ENCODE peak calls at places on chromosome 9, in four cellular contexts. R, W, F and E are unnamed samples.
A peak's percentile ranks its signal among the peaks of the same experiment; 100 is the strongest.

GRCh38 chr9:134130503-134131375 is 5.1 kb upstream of the WDR5 start:
- DNase-seq in R (peak; percentile 41), W (no peak), F (peak; percentile 89), E (peak; percentile 51)

GRCh38 chr9:80552931-80553330 is 981.2 kb downstream of the TLE4 start:
- DNase-seq in R (no peak), W (no peak), F (no peak), E (no peak)

GRCh38 chr9:88426651-88427050 is 38.4 kb downstream of the SPIN1 start:
- DNase-seq in R (no peak), W (no peak), F (no peak), E (no peak)

GRCh38 chr9:89478821-89479668 is 18.9 kb downstream of the SEMA4D start:
- DNase-seq in R (no peak), W (no peak), F (no peak), E (no peak)

GRCh38 chr9:22682536-22683392 is 236.1 kb downstream of the DMRTA1 start:
- DNase-seq in R (peak; percentile 90), W (peak; percentile 24), F (no peak), E (peak; percentile 53)

GRCh38 chr9:18215626-18216025 is 258.3 kb upstream of the ADAMTSL1 start:
- DNase-seq in R (no peak), W (no peak), F (no peak), E (no peak)

GRCh38 chr9:68963416-68963815 is 50.5 kb downstream of the PRKACG start:
- DNase-seq in R (no peak), W (no peak), F (no peak), E (no peak)

GRCh38 chr9:131678499-131679111 is 61.3 kb downstream of the RAPGEF1 start:
- DNase-seq in R (peak; percentile 98), W (no peak), F (peak; percentile 36), E (peak; percentile 69)

GRCh38 chr9:29691758-29692407 is 2118.6 kb upstream of the C9orf72 start:
- DNase-seq in R (peak; percentile 2), W (peak; percentile 21), F (peak; percentile 25), E (no peak)

GRCh38 chr9:123225374-123225813 is 43.0 kb downstream of the STRBP start:
- DNase-seq in R (peak; percentile 77), W (peak; percentile 13), F (no peak), E (no peak)

GRCh38 chr9:76419782-76420380 is 25.7 kb upstream of the RFK start:
- DNase-seq in R (no peak), W (peak; percentile 16), F (peak; percentile 34), E (no peak)

GRCh38 chr9:111839981-111840380 is 45.2 kb upstream of the SHOC1 start:
- DNase-seq in R (peak; percentile 36), W (no peak), F (no peak), E (no peak)

GRCh38 chr9:12884736-12885395 is 110.0 kb downstream of the LURAP1L start:
- DNase-seq in R (peak; percentile 80), W (peak; percentile 27), F (no peak), E (no peak)

GRCh38 chr9:5042661-5043178 is 57.6 kb downstream of the JAK2 start:
- DNase-seq in R (no peak), W (no peak), F (no peak), E (no peak)

GRCh38 chr9:108842610-108843295 is 13.0 kb downstream of the ACTL7B start:
- DNase-seq in R (no peak), W (no peak), F (no peak), E (no peak)

GRCh38 chr9:136247947-136248637 is 2.5 kb upstream of the QSOX2 start:
- DNase-seq in R (no peak), W (no peak), F (no peak), E (no peak)

GRCh38 chr9:7360513-7360912 is 439.1 kb downstream of the DMAC1 start:
- DNase-seq in R (no peak), W (no peak), F (no peak), E (no peak)

GRCh38 chr9:17597977-17598376 is 19.1 kb downstream of the SH3GL2 start:
- DNase-seq in R (no peak), W (no peak), F (no peak), E (no peak)

GRCh38 chr9:16535555-16535954 is 334.9 kb downstream of the BNC2 start:
- DNase-seq in R (no peak), W (no peak), F (no peak), E (no peak)

GRCh38 chr9:98094851-98095250 is 24.2 kb downstream of the TRIM14 start:
- DNase-seq in R (no peak), W (no peak), F (no peak), E (no peak)

GRCh38 chr9:126147186-126147585 is 179.4 kb upstream of the MVB12B start:
- DNase-seq in R (no peak), W (no peak), F (no peak), E (no peak)

GRCh38 chr9:131394464-131395026 is 659 bp downstream of the PRRC2B start:
- DNase-seq in R (no peak), W (peak; percentile 25), F (peak; percentile 51), E (peak; percentile 35)

GRCh38 chr9:17613723-17614122 is 34.9 kb downstream of the SH3GL2 start:
- DNase-seq in R (peak; percentile 87), W (peak; percentile 69), F (no peak), E (peak; percentile 56)

GRCh38 chr9:24464321-24464951 is 81.3 kb downstream of the IZUMO3 start:
- DNase-seq in R (peak; percentile 74), W (no peak), F (no peak), E (no peak)

GRCh38 chr9:91991621-91992435 is 41.8 kb upstream of the ROR2 start:
- DNase-seq in R (no peak), W (no peak), F (no peak), E (no peak)

GRCh38 chr9:121576281-121577075 is 75.0 kb upstream of the DAB2IP start:
- DNase-seq in R (no peak), W (no peak), F (no peak), E (no peak)

GRCh38 chr9:72983512-72984021 is 30.7 kb upstream of the ALDH1A1 start:
- DNase-seq in R (peak; percentile 6), W (no peak), F (no peak), E (no peak)

GRCh38 chr9:124939944-124940343 is 939 bp downstream of the GOLGA1 start:
- DNase-seq in R (no peak), W (no peak), F (no peak), E (no peak)

GRCh38 chr9:107363511-107364182 is 80.6 kb downstream of the RAD23B start:
- DNase-seq in R (no peak), W (no peak), F (no peak), E (no peak)

GRCh38 chr9:85487872-85488271 is 253.9 kb downstream of the AGTPBP1 start:
- DNase-seq in R (no peak), W (no peak), F (no peak), E (no peak)

GRCh38 chr9:133793471-133793870 is 55.3 kb upstream of the SARDH start:
- DNase-seq in R (no peak), W (no peak), F (no peak), E (no peak)

GRCh38 chr9:112831281-112831851 is 59.3 kb downstream of the SLC46A2 start:
- DNase-seq in R (no peak), W (no peak), F (no peak), E (peak; percentile 48)